ENCODE peak calls at places on chromosome 14, in ten cellular contexts. One of them, this sample, is unnamed.
A peak's percentile ranks its signal among the peaks of the same experiment; 100 is the strongest.

GRCh38 chr14:67729072-67729561 is 27.4 kb downstream of the RDH12 start:
- DNase-seq in HS-27A: no peak
- DNase-seq in HT-29: peak; percentile 38
- DNase-seq in stimulated activated naive CD8-positive, alpha-beta T cell treated with anti-CD3 and anti-CD28 coated beads, Interleukin-15, amount 100 ng/mL, for 72 hours: no peak
- DNase-seq in NCI-H69: peak; percentile 64
- DNase-seq in CD4-positive, alpha-beta memory T cell: no peak
- DNase-seq in T-helper 1 cell: no peak
- DNase-seq in GM10248: no peak
- DNase-seq in WERI-Rb-1: no peak
- DNase-seq in Daoy: no peak
- DNase-seq in this sample: no peak

GRCh38 chr14:55458800-55459577 is 18.6 kb upstream of the TBPL2 start:
- DNase-seq in stimulated activated naive CD8-positive, alpha-beta T cell treated with anti-CD3 and anti-CD28 coated beads, Interleukin-15, amount 100 ng/mL, for 72 hours: no peak
- DNase-seq in T-helper 1 cell: no peak
- DNase-seq in CD4-positive, alpha-beta memory T cell: no peak
- DNase-seq in WERI-Rb-1: no peak
- DNase-seq in HS-27A: no peak
- DNase-seq in NCI-H69: no peak
- DNase-seq in HT-29: no peak
- DNase-seq in GM10248: peak; percentile 55
- DNase-seq in Daoy: peak; percentile 65
- DNase-seq in this sample: peak; percentile 64

GRCh38 chr14:36604757-36605505 is 22.5 kb upstream of the NKX2-8 start:
- DNase-seq in HT-29: peak; percentile 89
- DNase-seq in T-helper 1 cell: no peak
- DNase-seq in NCI-H69: peak; percentile 91
- DNase-seq in GM10248: peak; percentile 54
- DNase-seq in CD4-positive, alpha-beta memory T cell: no peak
- DNase-seq in HS-27A: no peak
- DNase-seq in WERI-Rb-1: peak; percentile 31
- DNase-seq in Daoy: peak; percentile 81
- DNase-seq in stimulated activated naive CD8-positive, alpha-beta T cell treated with anti-CD3 and anti-CD28 coated beads, Interleukin-15, amount 100 ng/mL, for 72 hours: no peak
- DNase-seq in this sample: no peak

GRCh38 chr14:26966942-26967341 is 369.1 kb upstream of the NOVA1 start:
- DNase-seq in CD4-positive, alpha-beta memory T cell: no peak
- DNase-seq in WERI-Rb-1: no peak
- DNase-seq in NCI-H69: no peak
- DNase-seq in T-helper 1 cell: no peak
- DNase-seq in GM10248: no peak
- DNase-seq in Daoy: peak; percentile 49
- DNase-seq in stimulated activated naive CD8-positive, alpha-beta T cell treated with anti-CD3 and anti-CD28 coated beads, Interleukin-15, amount 100 ng/mL, for 72 hours: no peak
- DNase-seq in HT-29: no peak
- DNase-seq in HS-27A: no peak
- DNase-seq in this sample: no peak

GRCh38 chr14:89903340-89903965 is 51.1 kb downstream of the EFCAB11 start:
- DNase-seq in T-helper 1 cell: no peak
- DNase-seq in CD4-positive, alpha-beta memory T cell: peak; percentile 52
- DNase-seq in WERI-Rb-1: no peak
- DNase-seq in stimulated activated naive CD8-positive, alpha-beta T cell treated with anti-CD3 and anti-CD28 coated beads, Interleukin-15, amount 100 ng/mL, for 72 hours: no peak
- DNase-seq in Daoy: no peak
- DNase-seq in NCI-H69: no peak
- DNase-seq in GM10248: no peak
- DNase-seq in HT-29: no peak
- DNase-seq in HS-27A: no peak
- DNase-seq in this sample: no peak

GRCh38 chr14:55025948-55026347 is 951 bp downstream of the WDHD1 start:
- DNase-seq in HS-27A: no peak
- DNase-seq in NCI-H69: peak; percentile 26
- DNase-seq in GM10248: no peak
- DNase-seq in Daoy: no peak
- DNase-seq in HT-29: no peak
- DNase-seq in T-helper 1 cell: no peak
- DNase-seq in WERI-Rb-1: no peak
- DNase-seq in CD4-positive, alpha-beta memory T cell: no peak
- DNase-seq in stimulated activated naive CD8-positive, alpha-beta T cell treated with anti-CD3 and anti-CD28 coated beads, Interleukin-15, amount 100 ng/mL, for 72 hours: no peak
- DNase-seq in this sample: no peak

GRCh38 chr14:55129428-55130193 is 559 bp downstream of the LGALS3 start:
- DNase-seq in HS-27A: no peak
- DNase-seq in stimulated activated naive CD8-positive, alpha-beta T cell treated with anti-CD3 and anti-CD28 coated beads, Interleukin-15, amount 100 ng/mL, for 72 hours: peak; percentile 61
- DNase-seq in HT-29: peak; percentile 56
- DNase-seq in Daoy: peak; percentile 81
- DNase-seq in GM10248: peak; percentile 75
- DNase-seq in CD4-positive, alpha-beta memory T cell: peak; percentile 47
- DNase-seq in NCI-H69: peak; percentile 66
- DNase-seq in T-helper 1 cell: peak; percentile 36
- DNase-seq in WERI-Rb-1: peak; percentile 45
- DNase-seq in this sample: peak; percentile 76

GRCh38 chr14:104970231-104971068 is 7.7 kb downstream of the AHNAK2 start:
- DNase-seq in WERI-Rb-1: peak; percentile 26
- DNase-seq in GM10248: no peak
- DNase-seq in CD4-positive, alpha-beta memory T cell: no peak
- DNase-seq in HS-27A: peak; percentile 53
- DNase-seq in NCI-H69: peak; percentile 24
- DNase-seq in Daoy: peak; percentile 97
- DNase-seq in T-helper 1 cell: peak; percentile 5
- DNase-seq in stimulated activated naive CD8-positive, alpha-beta T cell treated with anti-CD3 and anti-CD28 coated beads, Interleukin-15, amount 100 ng/mL, for 72 hours: no peak
- DNase-seq in HT-29: no peak
- DNase-seq in this sample: no peak

GRCh38 chr14:23522643-23523198 is 28.8 kb downstream of the ZFHX2 start:
- DNase-seq in stimulated activated naive CD8-positive, alpha-beta T cell treated with anti-CD3 and anti-CD28 coated beads, Interleukin-15, amount 100 ng/mL, for 72 hours: no peak
- DNase-seq in HT-29: no peak
- DNase-seq in NCI-H69: no peak
- DNase-seq in T-helper 1 cell: no peak
- DNase-seq in GM10248: no peak
- DNase-seq in WERI-Rb-1: no peak
- DNase-seq in HS-27A: no peak
- DNase-seq in Daoy: no peak
- DNase-seq in CD4-positive, alpha-beta memory T cell: no peak
- DNase-seq in this sample: no peak

GRCh38 chr14:64465856-64466554 is 706 bp downstream of the AKAP5 start:
- DNase-seq in HT-29: peak; percentile 19
- DNase-seq in T-helper 1 cell: no peak
- DNase-seq in stimulated activated naive CD8-positive, alpha-beta T cell treated with anti-CD3 and anti-CD28 coated beads, Interleukin-15, amount 100 ng/mL, for 72 hours: no peak
- DNase-seq in WERI-Rb-1: peak; percentile 29
- DNase-seq in GM10248: no peak
- DNase-seq in CD4-positive, alpha-beta memory T cell: no peak
- DNase-seq in HS-27A: no peak
- DNase-seq in Daoy: peak; percentile 55
- DNase-seq in NCI-H69: peak; percentile 80
- DNase-seq in this sample: no peak

GRCh38 chr14:59249029-59249428 is 60.6 kb downstream of the DAAM1 start:
- DNase-seq in Daoy: no peak
- DNase-seq in T-helper 1 cell: no peak
- DNase-seq in HS-27A: no peak
- DNase-seq in stimulated activated naive CD8-positive, alpha-beta T cell treated with anti-CD3 and anti-CD28 coated beads, Interleukin-15, amount 100 ng/mL, for 72 hours: no peak
- DNase-seq in WERI-Rb-1: no peak
- DNase-seq in CD4-positive, alpha-beta memory T cell: no peak
- DNase-seq in HT-29: no peak
- DNase-seq in NCI-H69: peak; percentile 14
- DNase-seq in GM10248: no peak
- DNase-seq in this sample: no peak

GRCh38 chr14:104724407-104724980 is 465 bp downstream of the ADSS1 start:
- DNase-seq in HS-27A: no peak
- DNase-seq in CD4-positive, alpha-beta memory T cell: no peak
- DNase-seq in NCI-H69: peak; percentile 43
- DNase-seq in Daoy: peak; percentile 47
- DNase-seq in T-helper 1 cell: no peak
- DNase-seq in stimulated activated naive CD8-positive, alpha-beta T cell treated with anti-CD3 and anti-CD28 coated beads, Interleukin-15, amount 100 ng/mL, for 72 hours: no peak
- DNase-seq in HT-29: peak; percentile 18
- DNase-seq in GM10248: no peak
- DNase-seq in WERI-Rb-1: peak; percentile 40
- DNase-seq in this sample: no peak

GRCh38 chr14:92482621-92483319 is 30.8 kb upstream of the RIN3 start:
- DNase-seq in WERI-Rb-1: no peak
- DNase-seq in HS-27A: no peak
- DNase-seq in HT-29: no peak
- DNase-seq in GM10248: no peak
- DNase-seq in Daoy: no peak
- DNase-seq in T-helper 1 cell: no peak
- DNase-seq in stimulated activated naive CD8-positive, alpha-beta T cell treated with anti-CD3 and anti-CD28 coated beads, Interleukin-15, amount 100 ng/mL, for 72 hours: no peak
- DNase-seq in NCI-H69: no peak
- DNase-seq in CD4-positive, alpha-beta memory T cell: no peak
- DNase-seq in this sample: no peak

GRCh38 chr14:89702151-89702936 is 252.2 kb downstream of the EFCAB11 start:
- DNase-seq in GM10248: no peak
- DNase-seq in T-helper 1 cell: no peak
- DNase-seq in Daoy: peak; percentile 11
- DNase-seq in NCI-H69: peak; percentile 57
- DNase-seq in WERI-Rb-1: no peak
- DNase-seq in HS-27A: no peak
- DNase-seq in stimulated activated naive CD8-positive, alpha-beta T cell treated with anti-CD3 and anti-CD28 coated beads, Interleukin-15, amount 100 ng/mL, for 72 hours: no peak
- DNase-seq in CD4-positive, alpha-beta memory T cell: no peak
- DNase-seq in HT-29: no peak
- DNase-seq in this sample: no peak

GRCh38 chr14:82075566-82075965 is 541.9 kb upstream of the SEL1L start:
- DNase-seq in T-helper 1 cell: no peak
- DNase-seq in NCI-H69: no peak
- DNase-seq in stimulated activated naive CD8-positive, alpha-beta T cell treated with anti-CD3 and anti-CD28 coated beads, Interleukin-15, amount 100 ng/mL, for 72 hours: no peak
- DNase-seq in HT-29: peak; percentile 39
- DNase-seq in WERI-Rb-1: no peak
- DNase-seq in Daoy: peak; percentile 4
- DNase-seq in CD4-positive, alpha-beta memory T cell: no peak
- DNase-seq in GM10248: peak; percentile 11
- DNase-seq in HS-27A: no peak
- DNase-seq in this sample: no peak

GRCh38 chr14:74459289-74459946 is 33.4 kb upstream of the SYNDIG1L start:
- DNase-seq in stimulated activated naive CD8-positive, alpha-beta T cell treated with anti-CD3 and anti-CD28 coated beads, Interleukin-15, amount 100 ng/mL, for 72 hours: peak; percentile 15
- DNase-seq in HT-29: peak; percentile 25
- DNase-seq in NCI-H69: peak; percentile 13
- DNase-seq in HS-27A: no peak
- DNase-seq in T-helper 1 cell: no peak
- DNase-seq in Daoy: peak; percentile 87
- DNase-seq in CD4-positive, alpha-beta memory T cell: no peak
- DNase-seq in WERI-Rb-1: peak; percentile 85
- DNase-seq in GM10248: peak; percentile 57
- DNase-seq in this sample: peak; percentile 9

GRCh38 chr14:104333903-104334811 is 195.8 kb downstream of the KIF26A start:
- DNase-seq in NCI-H69: no peak
- DNase-seq in HS-27A: no peak
- DNase-seq in HT-29: no peak
- DNase-seq in CD4-positive, alpha-beta memory T cell: no peak
- DNase-seq in Daoy: no peak
- DNase-seq in WERI-Rb-1: no peak
- DNase-seq in GM10248: no peak
- DNase-seq in stimulated activated naive CD8-positive, alpha-beta T cell treated with anti-CD3 and anti-CD28 coated beads, Interleukin-15, amount 100 ng/mL, for 72 hours: no peak
- DNase-seq in T-helper 1 cell: no peak
- DNase-seq in this sample: no peak

GRCh38 chr14:81062380-81062779 is 107.0 kb downstream of the TSHR start:
- DNase-seq in WERI-Rb-1: no peak
- DNase-seq in T-helper 1 cell: no peak
- DNase-seq in GM10248: no peak
- DNase-seq in HT-29: no peak
- DNase-seq in stimulated activated naive CD8-positive, alpha-beta T cell treated with anti-CD3 and anti-CD28 coated beads, Interleukin-15, amount 100 ng/mL, for 72 hours: no peak
- DNase-seq in Daoy: no peak
- DNase-seq in CD4-positive, alpha-beta memory T cell: no peak
- DNase-seq in HS-27A: no peak
- DNase-seq in NCI-H69: no peak
- DNase-seq in this sample: no peak

GRCh38 chr14:75091251-75091650 is 21.8 kb downstream of the ZC2HC1C start:
- DNase-seq in T-helper 1 cell: no peak
- DNase-seq in Daoy: no peak
- DNase-seq in HS-27A: no peak
- DNase-seq in GM10248: no peak
- DNase-seq in CD4-positive, alpha-beta memory T cell: no peak
- DNase-seq in WERI-Rb-1: no peak
- DNase-seq in stimulated activated naive CD8-positive, alpha-beta T cell treated with anti-CD3 and anti-CD28 coated beads, Interleukin-15, amount 100 ng/mL, for 72 hours: no peak
- DNase-seq in HT-29: no peak
- DNase-seq in NCI-H69: no peak
- DNase-seq in this sample: no peak

GRCh38 chr14:100764716-100765115 is 38.0 kb downstream of the DLK1 start:
- DNase-seq in GM10248: no peak
- DNase-seq in stimulated activated naive CD8-positive, alpha-beta T cell treated with anti-CD3 and anti-CD28 coated beads, Interleukin-15, amount 100 ng/mL, for 72 hours: no peak
- DNase-seq in HT-29: no peak
- DNase-seq in CD4-positive, alpha-beta memory T cell: no peak
- DNase-seq in Daoy: no peak
- DNase-seq in T-helper 1 cell: no peak
- DNase-seq in WERI-Rb-1: no peak
- DNase-seq in NCI-H69: peak; percentile 95
- DNase-seq in HS-27A: no peak
- DNase-seq in this sample: no peak

GRCh38 chr14:24976599-24976998 is 73.3 kb downstream of the STXBP6 start:
- DNase-seq in CD4-positive, alpha-beta memory T cell: no peak
- DNase-seq in stimulated activated naive CD8-positive, alpha-beta T cell treated with anti-CD3 and anti-CD28 coated beads, Interleukin-15, amount 100 ng/mL, for 72 hours: no peak
- DNase-seq in HT-29: no peak
- DNase-seq in T-helper 1 cell: no peak
- DNase-seq in WERI-Rb-1: no peak
- DNase-seq in Daoy: no peak
- DNase-seq in NCI-H69: no peak
- DNase-seq in HS-27A: no peak
- DNase-seq in GM10248: no peak
- DNase-seq in this sample: no peak

GRCh38 chr14:103558071-103558882 is 4.2 kb downstream of the BAG5 start:
- DNase-seq in CD4-positive, alpha-beta memory T cell: no peak
- DNase-seq in NCI-H69: peak; percentile 35
- DNase-seq in WERI-Rb-1: no peak
- DNase-seq in HS-27A: no peak
- DNase-seq in T-helper 1 cell: no peak
- DNase-seq in Daoy: peak; percentile 87
- DNase-seq in stimulated activated naive CD8-positive, alpha-beta T cell treated with anti-CD3 and anti-CD28 coated beads, Interleukin-15, amount 100 ng/mL, for 72 hours: no peak
- DNase-seq in HT-29: no peak
- DNase-seq in GM10248: no peak
- DNase-seq in this sample: no peak

GRCh38 chr14:90521930-90522483 is 125.2 kb downstream of the CALM1 start:
- DNase-seq in HS-27A: no peak
- DNase-seq in stimulated activated naive CD8-positive, alpha-beta T cell treated with anti-CD3 and anti-CD28 coated beads, Interleukin-15, amount 100 ng/mL, for 72 hours: no peak
- DNase-seq in CD4-positive, alpha-beta memory T cell: no peak
- DNase-seq in NCI-H69: no peak
- DNase-seq in T-helper 1 cell: no peak
- DNase-seq in Daoy: no peak
- DNase-seq in WERI-Rb-1: no peak
- DNase-seq in GM10248: no peak
- DNase-seq in HT-29: no peak
- DNase-seq in this sample: no peak

GRCh38 chr14:69288001-69288771 is 28.2 kb downstream of the GALNT16 start:
- DNase-seq in HT-29: no peak
- DNase-seq in NCI-H69: peak; percentile 70
- DNase-seq in Daoy: no peak
- DNase-seq in CD4-positive, alpha-beta memory T cell: no peak
- DNase-seq in T-helper 1 cell: no peak
- DNase-seq in stimulated activated naive CD8-positive, alpha-beta T cell treated with anti-CD3 and anti-CD28 coated beads, Interleukin-15, amount 100 ng/mL, for 72 hours: no peak
- DNase-seq in HS-27A: no peak
- DNase-seq in GM10248: peak; percentile 15
- DNase-seq in WERI-Rb-1: peak; percentile 23
- DNase-seq in this sample: no peak

GRCh38 chr14:91918159-91918883 is 29.2 kb downstream of the FBLN5 start:
- DNase-seq in stimulated activated naive CD8-positive, alpha-beta T cell treated with anti-CD3 and anti-CD28 coated beads, Interleukin-15, amount 100 ng/mL, for 72 hours: no peak
- DNase-seq in HT-29: no peak
- DNase-seq in NCI-H69: no peak
- DNase-seq in Daoy: no peak
- DNase-seq in CD4-positive, alpha-beta memory T cell: no peak
- DNase-seq in WERI-Rb-1: no peak
- DNase-seq in T-helper 1 cell: no peak
- DNase-seq in HS-27A: no peak
- DNase-seq in GM10248: no peak
- DNase-seq in this sample: no peak

GRCh38 chr14:60311417-60311816 is 62.4 kb downstream of the PPM1A start:
- DNase-seq in NCI-H69: peak; percentile 24
- DNase-seq in HS-27A: no peak
- DNase-seq in WERI-Rb-1: no peak
- DNase-seq in HT-29: peak; percentile 4
- DNase-seq in GM10248: no peak
- DNase-seq in stimulated activated naive CD8-positive, alpha-beta T cell treated with anti-CD3 and anti-CD28 coated beads, Interleukin-15, amount 100 ng/mL, for 72 hours: no peak
- DNase-seq in CD4-positive, alpha-beta memory T cell: no peak
- DNase-seq in Daoy: peak; percentile 58
- DNase-seq in T-helper 1 cell: no peak
- DNase-seq in this sample: no peak

GRCh38 chr14:99460793-99461192 is 19.9 kb downstream of the SETD3 start:
- DNase-seq in GM10248: no peak
- DNase-seq in NCI-H69: no peak
- DNase-seq in Daoy: no peak
- DNase-seq in stimulated activated naive CD8-positive, alpha-beta T cell treated with anti-CD3 and anti-CD28 coated beads, Interleukin-15, amount 100 ng/mL, for 72 hours: no peak
- DNase-seq in T-helper 1 cell: no peak
- DNase-seq in WERI-Rb-1: peak; percentile 41
- DNase-seq in HS-27A: no peak
- DNase-seq in HT-29: no peak
- DNase-seq in CD4-positive, alpha-beta memory T cell: no peak
- DNase-seq in this sample: no peak

GRCh38 chr14:75820761-75821160 is 159.7 kb downstream of the TTLL5 start:
- DNase-seq in HT-29: no peak
- DNase-seq in NCI-H69: no peak
- DNase-seq in HS-27A: no peak
- DNase-seq in CD4-positive, alpha-beta memory T cell: no peak
- DNase-seq in Daoy: no peak
- DNase-seq in WERI-Rb-1: no peak
- DNase-seq in T-helper 1 cell: no peak
- DNase-seq in stimulated activated naive CD8-positive, alpha-beta T cell treated with anti-CD3 and anti-CD28 coated beads, Interleukin-15, amount 100 ng/mL, for 72 hours: no peak
- DNase-seq in GM10248: no peak
- DNase-seq in this sample: no peak

This sample was measured in GM06990.